ENCODE peak calls at places on chromosomes 1 and 21, in ten cellular contexts. C is GM23338, D is lower lobe of right lung, G is heart right ventricle, M is tibial artery, H is aorta, W is adrenal gland, T is small intestine, J is neural progenitor cell, A is colonic mucosa. X is an unnamed sample.
A peak's percentile ranks its signal among the peaks of the same experiment; 100 is the strongest.

GRCh38 chr1:43666608-43667007 is 16.7 kb downstream of the KDM4A start:
- DNase-seq in G (no peak), H (no peak), M (no peak), D (no peak), T (no peak), W (no peak), C (no peak), A (no peak), J (no peak), X (no peak)

GRCh38 chr1:112509005-112509659 is 367 bp downstream of the WNT2B start:
- DNase-seq in M (no peak), T (peak; percentile 24), A (no peak), J (peak; percentile 54), H (no peak), C (peak; percentile 73), G (no peak), D (peak; percentile 53), W (no peak), X (no peak)

GRCh38 chr1:59198565-59198964 is 98.3 kb upstream of the FGGY start:
- DNase-seq in J (no peak), T (peak; percentile 41), A (no peak), G (no peak), H (no peak), D (no peak), W (no peak), C (no peak), M (no peak), X (peak; percentile 64)

GRCh38 chr1:2136836-2137235 is 57.7 kb downstream of the FAAP20 start:
- DNase-seq in D (peak; percentile 39), C (no peak), A (no peak), G (no peak), W (no peak), J (no peak), M (no peak), H (peak; percentile 19), T (peak; percentile 45), X (no peak)

GRCh38 chr1:26263212-26263611 is 16.7 kb upstream of the SH3BGRL3 start:
- DNase-seq in M (no peak), C (no peak), A (no peak), G (no peak), T (no peak), D (no peak), H (no peak), J (no peak), W (no peak), X (no peak)

GRCh38 chr1:1628656-1629429 is 3.1 kb upstream of the MMP23B start:
- DNase-seq in D (peak; percentile 46), C (peak; percentile 82), T (no peak), W (no peak), G (no peak), A (no peak), J (peak; percentile 44), M (no peak), H (peak; percentile 49), X (no peak)

GRCh38 chr1:41236781-41237180 is 5.3 kb downstream of the SCMH1 start:
- DNase-seq in C (no peak), H (no peak), A (no peak), M (no peak), G (no peak), T (no peak), W (no peak), J (no peak), D (no peak), X (no peak)

GRCh38 chr1:4745560-4745959 is 91.2 kb downstream of the AJAP1 start:
- DNase-seq in M (no peak), A (no peak), H (no peak), D (no peak), T (no peak), W (no peak), G (no peak), C (no peak), J (no peak), X (no peak)

GRCh38 chr1:244971524-244972216 is 107.3 kb upstream of the HNRNPU start:
- DNase-seq in W (no peak), G (no peak), C (peak; percentile 30), A (no peak), T (no peak), H (no peak), D (no peak), J (no peak), M (no peak), X (no peak)

GRCh38 chr1:116067564-116067887 is 43.7 kb upstream of the MAB21L3 start:
- DNase-seq in C (no peak), M (peak; percentile 71), A (no peak), T (no peak), J (no peak), D (no peak), H (peak; percentile 51), G (peak; percentile 16), W (no peak), X (peak; percentile 83)

GRCh38 chr1:172497230-172497629 is 35.7 kb upstream of the SUCO start:
- DNase-seq in C (peak; percentile 72), T (no peak), J (peak; percentile 87), G (peak; percentile 4), H (no peak), D (peak; percentile 45), A (no peak), M (no peak), W (no peak), X (peak; percentile 63)

GRCh38 chr1:204127597-204128242 is 24.1 kb downstream of the ETNK2 start:
- DNase-seq in J (peak; percentile 88), H (peak; percentile 78), W (peak; percentile 89), M (peak; percentile 76), G (peak; percentile 60), T (peak; percentile 50), D (peak; percentile 64), C (peak; percentile 82), A (peak; percentile 60), X (peak; percentile 84)

GRCh38 chr1:178521241-178521640 is 8.3 kb downstream of the TEX35 start:
- DNase-seq in A (no peak), H (no peak), W (no peak), G (no peak), D (no peak), C (no peak), M (no peak), T (no peak), J (no peak), X (no peak)

GRCh38 chr1:230753191-230753585 is 6.0 kb downstream of the CAPN9 start:
- DNase-seq in D (no peak), M (no peak), T (no peak), A (no peak), J (no peak), C (no peak), G (no peak), H (no peak), W (no peak), X (no peak)

GRCh38 chr1:149963358-149963757 is 26.7 kb upstream of the MTMR11 start:
- DNase-seq in C (no peak), G (no peak), D (no peak), A (no peak), M (no peak), W (no peak), H (no peak), T (no peak), J (no peak), X (no peak)

GRCh38 chr1:110328700-110329099 is 10.5 kb upstream of the RBM15 start:
- DNase-seq in C (no peak), M (no peak), T (no peak), D (no peak), H (no peak), A (no peak), W (no peak), G (no peak), J (no peak), X (no peak)

GRCh38 chr1:225004396-225004795 is 74.9 kb downstream of the DNAH14 start:
- DNase-seq in H (no peak), A (no peak), J (no peak), D (no peak), W (no peak), M (no peak), T (no peak), C (peak; percentile 30), G (no peak), X (no peak)

GRCh38 chr1:64829411-64830033 is 84.6 kb downstream of the RAVER2 start:
- DNase-seq in M (no peak), C (peak; percentile 52), W (no peak), J (peak; percentile 48), D (no peak), A (no peak), T (no peak), H (no peak), G (no peak), X (no peak)

DNA sequence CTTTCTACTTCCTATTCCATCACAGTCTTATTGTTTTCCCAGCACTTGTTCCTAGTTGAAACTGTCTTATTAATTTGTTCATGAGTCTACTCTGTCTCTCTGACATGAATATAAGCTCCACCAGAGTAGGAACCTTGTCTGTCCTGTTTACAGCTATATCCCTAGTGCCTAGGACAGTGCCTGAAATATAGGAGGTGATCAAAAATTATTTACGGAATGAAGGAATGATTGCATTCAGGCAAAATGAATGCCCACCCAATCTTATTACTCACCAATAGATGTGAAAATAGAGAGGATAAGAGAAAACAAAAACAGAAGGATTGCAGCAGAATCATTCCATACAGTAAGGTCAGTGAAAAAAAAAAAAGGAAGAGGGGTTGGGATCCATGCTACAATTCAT is 1.1 kb downstream of the TXNDC12 start:
- DNase-seq in C (no peak), G (no peak), D (no peak), J (no peak), A (no peak), H (no peak), W (no peak), T (no peak), M (no peak), X (no peak)
- H3K4me3 ChIP-seq in C (peak overlapping the region; percentile 83), G (peak overlapping the region; percentile 73), D (peak overlapping the region; percentile 92), J (peak overlapping the region; percentile 86), A (no peak overlapping the region), H (no peak overlapping the region), W (no peak overlapping the region), T (no peak overlapping the region), M (peak overlapping the region; percentile 87), X (peak overlapping the region; percentile 97)

DNA sequence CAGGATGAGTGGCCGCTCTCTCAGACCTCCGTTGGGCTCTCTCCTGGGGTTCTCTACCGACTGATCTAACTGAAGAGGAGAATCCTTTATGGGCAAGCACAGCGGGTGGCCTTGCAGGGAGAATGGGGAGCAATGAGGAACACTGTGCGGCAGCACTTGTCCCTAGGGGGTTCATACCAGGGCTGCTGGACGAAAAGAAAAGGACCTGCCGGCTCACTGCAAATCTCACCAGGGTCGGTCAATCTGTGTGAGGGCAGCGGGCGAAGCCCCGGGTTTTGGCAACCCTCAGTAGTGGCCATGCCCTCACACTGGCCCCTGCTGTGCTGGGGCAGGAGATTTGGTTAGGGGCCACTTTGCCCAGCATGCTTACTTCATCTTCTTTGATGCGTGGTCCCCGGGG is 5.8 kb downstream of the LHX9 start:
- DNase-seq in T (no peak), A (no peak), H (no peak), J (peak; percentile 40), M (no peak), C (no peak), G (no peak), D (no peak), W (no peak), X (no peak)
- H3K27me3 ChIP-seq in T (no peaks in the 10 kb centered on the region), A (peaks cover 43% of the 10 kb centered on the region), H (no peaks in the 10 kb centered on the region), J (peaks cover 94% of the 10 kb centered on the region), M (peaks cover 4% of the 10 kb centered on the region), C (peaks cover 63% of the 10 kb centered on the region), G (peaks cover 97% of the 10 kb centered on the region), D (peaks cover 52% of the 10 kb centered on the region), W (peaks cover 54% of the 10 kb centered on the region), X (no peaks in the 10 kb centered on the region)

GRCh38 chr1:151175036-151175741 is 592 bp downstream of the TMOD4 start:
- DNase-seq in D (no peak), W (no peak), G (no peak), J (no peak), T (no peak), H (no peak), C (no peak), M (no peak), A (no peak), X (no peak)
- H3K36me3 ChIP-seq in D (peaks cover 73% of the 10 kb centered on the region), W (peaks cover 63% of the 10 kb centered on the region), G (peaks cover 13% of the 10 kb centered on the region), J (no peaks in the 10 kb centered on the region), T (peaks cover 12% of the 10 kb centered on the region), H (peaks cover 8% of the 10 kb centered on the region), C (peaks cover 10% of the 10 kb centered on the region), M (peaks cover 70% of the 10 kb centered on the region), A (no peaks in the 10 kb centered on the region), X (peaks cover 25% of the 10 kb centered on the region)

GRCh38 chr21:31556662-31557061 is 102.8 kb upstream of the SOD1 start:
- DNase-seq in M (no peak), T (no peak), J (peak; percentile 43), W (no peak), H (no peak), A (no peak), C (no peak), D (no peak), G (no peak), X (no peak)
- H3K4me3 ChIP-seq in M (no peak overlapping the region), T (no peak overlapping the region), J (peak overlapping the region; percentile 81), W (no peak overlapping the region), H (no peak overlapping the region), A (no peak overlapping the region), C (peak overlapping the region; percentile 80), D (no peak overlapping the region), G (no peak overlapping the region), X (no peak overlapping the region)

X was measured in MG63.